ENCODE peak calls at places on chromosomes 12 and 14, in four cellular contexts. S, R, Z and V are unnamed samples.

GRCh38 chr12:61870658-61871559 is 389.3 kb upstream of the USP15 start:
- DNase-seq in S (no peak), R (no peak), Z (no peak), V (no peak)

GRCh38 chr12:80707830-80708534 is 548 bp downstream of the MYF6 start:
- DNase-seq in S (no peak), R (no peak), Z (no peak), V (no peak)

GRCh38 chr12:93706824-93707223 is 29.6 kb downstream of the CRADD start:
- DNase-seq in S (no peak), R (no peak), Z (no peak), V (no peak)

GRCh38 chr12:24943947-24944597 is 4.8 kb downstream of the BCAT1 start:
- DNase-seq in S (no peak), R (no peak), Z (no peak), V (no peak)

GRCh38 chr12:132465269-132466190 is 24.4 kb upstream of the FBRSL1 start:
- DNase-seq in S (no peak), R (no peak), Z (no peak), V (no peak)

GRCh38 chr12:26798013-26798412 is 35.0 kb downstream of the ITPR2 start:
- DNase-seq in S (peak; percentile 21), R (no peak), Z (no peak), V (no peak)

GRCh38 chr14:88044782-88045446 is 40.0 kb downstream of the GPR65 start:
- DNase-seq in S (no peak), R (no peak), Z (no peak), V (no peak)

GRCh38 chr12:96219700-96220206 is 25.6 kb downstream of the ELK3 start:
- DNase-seq in S (peak; percentile 100), R (no peak), Z (no peak), V (no peak)

GRCh38 chr14:37202265-37202664 is 4.5 kb downstream of the MIPOL1 start:
- DNase-seq in S (peak; percentile 76), R (no peak), Z (no peak), V (no peak)

GRCh38 chr12:53326460-53327185 is 5.2 kb upstream of the AAAS start:
- DNase-seq in S (no peak), R (no peak), Z (no peak), V (no peak)

GRCh38 chr12:57835366-57836288 is 10.9 kb downstream of the CTDSP2 start:
- DNase-seq in S (no peak), R (no peak), Z (no peak), V (no peak)

GRCh38 chr12:5944688-5945070 is 380 bp downstream of the ANO2 start:
- DNase-seq in S (no peak), R (no peak), Z (no peak), V (no peak)

GRCh38 chr12:26361964-26362363 is 166.6 kb downstream of the SSPN start:
- DNase-seq in S (no peak), R (no peak), Z (no peak), V (no peak)

GRCh38 chr12:123388948-123389559 is 5.1 kb downstream of the KMT5A start:
- DNase-seq in S (no peak), R (no peak), Z (no peak), V (no peak)

GRCh38 chr14:100735271-100735670 is 8.6 kb downstream of the DLK1 start:
- DNase-seq in S (no peak), R (no peak), Z (peak; percentile 19), V (no peak)

DNA sequence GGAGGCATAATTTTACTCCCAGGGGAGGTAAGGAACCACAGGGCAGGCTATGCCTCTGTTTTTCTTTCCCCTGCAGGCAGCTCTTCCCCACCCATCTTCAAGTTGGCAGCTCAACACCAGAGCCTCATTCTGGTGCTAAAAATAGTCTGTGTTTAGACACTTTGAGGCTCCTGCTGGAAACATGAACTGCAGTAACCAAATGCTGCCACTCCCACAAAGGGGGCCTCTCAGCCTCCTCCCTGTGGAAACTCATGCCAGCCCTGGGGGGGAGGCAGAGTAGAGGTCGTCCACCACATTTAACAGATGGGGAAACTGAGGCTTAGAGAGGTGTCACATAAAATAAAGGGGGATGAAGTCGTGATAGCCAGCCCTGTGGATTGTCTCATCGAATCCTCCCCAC is 61.4 kb downstream of the WSCD2 start:
- DNase-seq in S (no peak), R (no peak), Z (no peak), V (peak; percentile 31)
- TF ChIP-seq CTCF in S (no peak), R (no peak), Z (no peak), V (peak; percentile 14)

GRCh38 chr14:45698462-45699134 is 445.6 kb upstream of the MIS18BP1 start:
- DNase-seq in S (peak; percentile 69), R (peak; percentile 51), Z (no peak), V (no peak)
- H3K4me3 ChIP-seq in S (no peak overlapping the region), R (no peak overlapping the region), Z (no peak overlapping the region), V (no peak overlapping the region)

GRCh38 chr14:46651526-46652144 is at the start of gene RPL10L:
- DNase-seq in S (no peak), R (no peak), Z (no peak), V (no peak)
- TF ChIP-seq CTCF in S (no peak), R (no peak), Z (no peak), V (no peak)

GRCh38 chr12:211639-212382 is 2.1 kb downstream of the SLC6A12 start:
- DNase-seq in S (no peak), R (no peak), Z (no peak), V (no peak)
- H3K4me3 ChIP-seq in S (no peak overlapping the region), R (no peak overlapping the region), Z (no peak overlapping the region), V (peak overlapping the region; percentile 38)

GRCh38 chr12:87142346-87142745 is 886.2 kb upstream of the MGAT4C start:
- DNase-seq in S (no peak), R (no peak), Z (no peak), V (no peak)

GRCh38 chr12:87136330-87136976 is 880.3 kb upstream of the MGAT4C start:
- DNase-seq in S (peak; percentile 36), R (no peak), Z (no peak), V (no peak)

GRCh38 chr12:87141091-87141490 is 884.9 kb upstream of the MGAT4C start:
- DNase-seq in S (no peak), R (no peak), Z (no peak), V (no peak)

DNA sequence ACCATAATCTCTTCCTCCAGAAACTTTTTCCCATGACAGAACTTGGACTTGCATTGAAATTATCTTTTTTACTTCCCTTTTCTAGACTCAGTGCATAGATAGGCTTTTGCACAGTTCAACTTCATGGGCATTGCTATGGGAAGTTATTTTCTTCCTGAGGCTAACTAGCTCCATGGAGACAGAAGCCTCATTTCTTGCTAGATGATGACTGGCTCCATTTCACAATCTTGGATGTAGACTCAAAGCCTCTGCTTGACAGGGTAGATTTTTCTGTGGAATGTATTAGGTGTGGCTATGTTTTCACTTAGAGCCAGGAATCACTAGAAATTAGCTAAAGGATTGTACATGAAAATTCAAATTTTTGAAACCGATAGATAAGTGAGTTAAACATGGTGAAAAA is 884.1 kb upstream of the MGAT4C start:
- DNase-seq in S (peak; percentile 91), R (no peak), Z (no peak), V (no peak)
- TF ChIP-seq CTCF in S (no peak), R (no peak), Z (no peak), V (no peak)